ENCODE peak calls at places on chromosomes 2 and 18, in four cellular contexts. B, U, D and S are unnamed samples. For H3K9me3, the result is how much of the 10 kb centered on the place peaks cover.

GRCh38 chr2:100840519-100840918 is 20.6 kb downstream of the NPAS2 start:
- DNase-seq in B (no peak), U (no peak), D (no peak), S (no peak)

GRCh38 chr2:96505231-96505889 is at the start of gene NEURL3:
- DNase-seq in B (no peak), U (peak), D (no peak), S (no peak)

GRCh38 chr2:21772624-21773023 is 648.9 kb downstream of the TDRD15 start:
- DNase-seq in B (peak), U (no peak), D (no peak), S (no peak)

GRCh38 chr2:6352906-6353515 is 512.7 kb downstream of the CMPK2 start:
- DNase-seq in B (peak), U (peak), D (no peak), S (no peak)

GRCh38 chr2:168515502-168515901 is 59.4 kb downstream of the CERS6 start:
- DNase-seq in B (peak), U (no peak), D (no peak), S (no peak)

GRCh38 chr2:234496442-234496834 is 443 bp downstream of the ARL4C start:
- DNase-seq in B (no peak), U (no peak), D (no peak), S (no peak)

GRCh38 chr2:20660506-20660905 is 6.4 kb upstream of the GDF7 start:
- DNase-seq in B (no peak), U (no peak), D (no peak), S (no peak)

GRCh38 chr2:63124209-63124608 is 73.6 kb downstream of the OTX1 start:
- DNase-seq in B (no peak), U (no peak), D (no peak), S (no peak)

GRCh38 chr18:12838178-12838634 is 45.8 kb downstream of the PTPN2 start:
- DNase-seq in B (peak), U (peak), D (peak), S (no peak)

GRCh38 chr18:6132751-6133368 is 237.5 kb upstream of the TMEM200C start:
- DNase-seq in B (no peak), U (no peak), D (no peak), S (no peak)

GRCh38 chr2:214630402-214631035 is 179.0 kb downstream of the BARD1 start:
- DNase-seq in B (peak), U (no peak), D (no peak), S (no peak)

GRCh38 chr2:241788572-241788971 is 11.9 kb downstream of the GAL3ST2 start:
- DNase-seq in B (no peak), U (no peak), D (no peak), S (no peak)

GRCh38 chr2:32926708-32927084 is 20.1 kb upstream of the LTBP1 start:
- DNase-seq in B (peak), U (peak), D (no peak), S (no peak)

GRCh38 chr2:109028738-109029443 is 39.9 kb upstream of the EDAR start:
- DNase-seq in B (no peak), U (no peak), D (no peak), S (no peak)

GRCh38 chr2:137381731-137382130 is 582.5 kb upstream of the HNMT start:
- DNase-seq in B (no peak), U (no peak), D (no peak), S (no peak)

GRCh38 chr2:207276248-207276647 is 110.5 kb upstream of the KLF7 start:
- DNase-seq in B (no peak), U (no peak), D (no peak), S (no peak)

GRCh38 chr2:102510791-102511575 is 38.0 kb downstream of the SLC9A4 start:
- DNase-seq in B (no peak), U (no peak), D (no peak), S (no peak)

DNA sequence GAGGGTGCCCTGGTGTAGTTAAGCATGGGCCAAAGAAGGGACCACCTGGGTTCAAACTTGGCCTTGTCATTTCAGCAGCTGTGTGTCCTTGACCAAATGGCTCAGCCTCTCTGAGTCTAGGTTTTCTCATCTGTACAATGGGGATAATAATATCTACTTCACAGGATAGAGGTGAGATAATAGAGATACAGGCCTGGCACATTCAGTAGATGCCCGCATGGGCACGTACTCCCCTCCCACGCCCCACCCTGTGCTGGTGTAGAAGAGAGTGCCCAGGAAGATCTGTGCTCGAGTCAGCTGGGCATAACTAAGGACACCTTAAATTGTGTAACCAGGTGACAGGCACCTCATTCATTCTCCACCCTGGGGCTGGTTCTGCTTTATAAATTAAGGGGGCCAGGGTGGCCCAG is 8.4 kb upstream of the TMEM185B start:
- DNase-seq in B (no peak), U (no peak), D (no peak), S (no peak)
- H3K4me3 ChIP-seq in B (no peak), U (no peak), D (peak), S (no peak)

GRCh38 chr18:42029100-42029499 is 74.1 kb downstream of the PIK3C3 start:
- DNase-seq in B (no peak), U (no peak), D (no peak), S (no peak)

GRCh38 chr18:42032447-42032846 is 77.4 kb downstream of the PIK3C3 start:
- DNase-seq in B (no peak), U (no peak), D (no peak), S (no peak)

GRCh38 chr18:42030586-42031182 is 75.7 kb downstream of the PIK3C3 start:
- DNase-seq in B (no peak), U (peak), D (no peak), S (no peak)

GRCh38 chr18:42028232-42028832 is 73.3 kb downstream of the PIK3C3 start:
- DNase-seq in B (peak), U (peak), D (no peak), S (no peak)

GRCh38 chr18:42033137-42033810 is 78.2 kb downstream of the PIK3C3 start:
- DNase-seq in B (no peak), U (no peak), D (no peak), S (no peak)
- H3K27ac ChIP-seq in B (no peak), U (no peak), D (no peak), S (no peak)

GRCh38 chr2:115573756-115574155 is 1131.3 kb downstream of the DPP10 start:
- DNase-seq in B (no peak), U (no peak), D (no peak), S (no peak)

GRCh38 chr2:115574667-115575066 is 1132.2 kb downstream of the DPP10 start:
- DNase-seq in B (no peak), U (no peak), D (no peak), S (no peak)
- H3K9me3 ChIP-seq in B (under half), U (under half), D (under half), S (under half)

DNA sequence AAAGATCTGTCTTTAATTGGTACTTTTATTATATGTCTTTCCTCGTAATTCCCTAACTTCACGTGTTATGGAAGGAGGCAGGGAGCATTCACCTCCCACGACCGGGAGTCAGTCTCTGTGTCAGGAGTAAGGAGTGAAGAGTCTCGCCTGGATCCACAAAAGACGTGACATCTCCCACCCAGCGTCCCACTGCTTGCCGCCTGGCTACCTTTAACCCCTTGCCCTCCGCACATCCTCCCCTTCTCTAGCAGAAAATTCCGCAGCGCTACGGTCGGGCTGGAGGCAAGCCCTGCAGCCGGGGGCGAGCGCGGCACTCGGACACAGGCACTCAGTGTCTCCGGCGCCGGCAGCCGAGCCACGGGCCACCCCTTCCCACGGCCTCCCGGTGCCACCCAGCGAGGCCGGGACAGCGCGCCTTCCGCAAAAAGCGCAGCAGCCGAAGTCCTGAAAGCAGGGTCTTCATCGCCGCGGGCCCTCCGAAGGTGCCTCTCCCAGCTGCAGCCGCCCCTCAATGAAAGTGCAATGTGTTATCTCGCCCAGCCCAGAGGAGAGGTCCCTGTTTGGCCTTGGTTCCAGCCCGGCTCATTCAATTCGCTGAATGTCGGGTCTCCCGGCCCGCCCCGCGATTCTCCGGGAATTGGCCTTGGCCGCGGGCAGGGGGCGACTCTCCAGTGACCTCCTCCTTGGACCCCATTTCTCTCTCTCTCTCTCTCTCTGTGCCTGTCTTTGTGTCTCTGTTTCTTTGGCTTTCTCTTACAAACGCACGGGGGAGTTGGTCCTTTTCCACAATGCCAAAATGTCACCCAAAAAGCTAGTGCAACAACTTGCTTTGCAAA is 1.2 kb downstream of the DLGAP1 start:
- DNase-seq in B (no peak), U (no peak), D (no peak), S (peak)
- H3K4me3 ChIP-seq in B (no peak), U (no peak), D (peak), S (peak)